ENCODE peak calls at places on chromosomes 2 and 18, in five cellular contexts. A is NCI-H1092, H is GM10248, U is GM23248, G is AG08395. L is an unnamed sample.

GRCh38 chr2:133448195-133448594 is 120.1 kb downstream of the NCKAP5 start:
- DNase-seq in A (no peak), H (no peak), U (no peak), G (no peak), L (no peak)

GRCh38 chr18:68263481-68263880 is 451.4 kb downstream of the TMX3 start:
- DNase-seq in A (no peak), H (no peak), U (peak; percentile 77), G (peak; percentile 28), L (peak; percentile 77)

GRCh38 chr2:75604479-75604878 is 42.1 kb upstream of the MRPL19 start:
- DNase-seq in A (no peak), H (no peak), U (peak; percentile 78), G (no peak), L (no peak)

GRCh38 chr2:135454608-135455007 is 76.4 kb downstream of the ZRANB3 start:
- DNase-seq in A (no peak), H (no peak), U (no peak), G (no peak), L (no peak)

GRCh38 chr2:209473930-209474419 is 50.1 kb downstream of the MAP2 start:
- DNase-seq in A (no peak), H (no peak), U (peak; percentile 91), G (peak; percentile 77), L (peak; percentile 88)

GRCh38 chr2:239375278-239376061 is 25.4 kb downstream of the HDAC4 start:
- DNase-seq in A (no peak), H (no peak), U (no peak), G (no peak), L (no peak)

GRCh38 chr2:47089083-47089464 is 66.0 kb downstream of the STPG4 start:
- DNase-seq in A (no peak), H (no peak), U (peak; percentile 64), G (no peak), L (peak; percentile 76)

GRCh38 chr2:43831438-43832294 is 7.0 kb downstream of the ABCG5 start:
- DNase-seq in A (no peak), H (no peak), U (peak; percentile 25), G (no peak), L (no peak)

GRCh38 chr2:70477473-70477872 is 76.2 kb downstream of the TGFA start:
- DNase-seq in A (no peak), H (no peak), U (no peak), G (no peak), L (no peak)

GRCh38 chr2:27271631-27272340 is 3.4 kb upstream of the DNAJC5G start:
- DNase-seq in A (no peak), H (no peak), U (no peak), G (no peak), L (no peak)

GRCh38 chr2:88832992-88833389 is 141.5 kb downstream of the RPIA start:
- DNase-seq in A (no peak), H (no peak), U (no peak), G (no peak), L (no peak)

L was measured in mammary epithelial cell.